ENCODE peak calls at places on chromosomes 2 and 18, in seven cellular contexts. O is HepG2, N is sigmoid colon, L is upper lobe of left lung, W is stomach, Z is K562, J is H1. T is an unnamed sample.

GRCh38 chr2:152062130-152063091 is 36.4 kb downstream of the CACNB4 start:
- DNase-seq in J (no peak), N (peak; percentile 74), L (no peak), O (no peak), Z (no peak), W (no peak), T (peak; percentile 74)

GRCh38 chr2:220166616-220167015 is 539.2 kb downstream of the SLC4A3 start:
- DNase-seq in O (no peak), L (no peak), Z (no peak), W (no peak), J (no peak), N (no peak), T (no peak)

GRCh38 chr2:25497862-25498407 is 156.2 kb upstream of the DNMT3A start:
- DNase-seq in N (no peak), O (no peak), W (no peak), Z (no peak), J (no peak), L (no peak), T (no peak)

GRCh38 chr18:73366713-73367112 is 498.9 kb upstream of the NETO1 start:
- DNase-seq in N (no peak), Z (no peak), W (no peak), J (no peak), O (no peak), L (no peak), T (no peak)

GRCh38 chr2:153543639-153544071 is 65.1 kb upstream of the RPRM start:
- DNase-seq in L (no peak), N (no peak), O (no peak), W (no peak), J (no peak), Z (no peak), T (no peak)

GRCh38 chr2:2881507-2881906 is 496.1 kb downstream of the EIPR1 start:
- DNase-seq in Z (no peak), J (no peak), L (no peak), W (no peak), O (no peak), N (no peak), T (no peak)

GRCh38 chr2:214169736-214170135 is 241.1 kb upstream of the VWC2L start:
- DNase-seq in O (no peak), L (no peak), N (no peak), W (no peak), Z (no peak), J (no peak), T (no peak)

GRCh38 chr2:240498171-240498957 is 59.4 kb downstream of the ANKMY1 start:
- DNase-seq in W (no peak), O (no peak), Z (no peak), J (no peak), L (no peak), N (no peak), T (no peak)

GRCh38 chr18:21955757-21956652 is 213.4 kb upstream of the GATA6 start:
- DNase-seq in Z (peak; percentile 81), J (peak; percentile 87), O (peak; percentile 54), N (peak; percentile 79), L (peak; percentile 73), W (peak; percentile 91), T (peak; percentile 86)

GRCh38 chr2:44598731-44599529 is 237.2 kb downstream of the CAMKMT start:
- DNase-seq in N (no peak), W (no peak), L (no peak), Z (no peak), J (no peak), O (no peak), T (no peak)

GRCh38 chr2:8002765-8003393 is 679.0 kb upstream of the ID2 start:
- DNase-seq in J (no peak), N (no peak), W (no peak), Z (no peak), L (no peak), O (no peak), T (no peak)

GRCh38 chr2:237673130-237673921 is 45.9 kb downstream of the LRRFIP1 start:
- DNase-seq in W (peak; percentile 68), N (peak; percentile 79), L (peak; percentile 82), J (no peak), Z (peak; percentile 60), O (peak; percentile 74), T (peak; percentile 91)

GRCh38 chr2:64173156-64174135 is 29.2 kb upstream of the PELI1 start:
- DNase-seq in J (no peak), L (no peak), N (no peak), Z (no peak), W (no peak), O (no peak), T (no peak)

GRCh38 chr2:238771639-238772038 is 76.2 kb upstream of the TWIST2 start:
- DNase-seq in O (no peak), J (no peak), Z (no peak), W (no peak), L (no peak), N (no peak), T (no peak)

GRCh38 chr2:226270279-226270678 is 529.3 kb downstream of the IRS1 start:
- DNase-seq in O (no peak), J (no peak), N (no peak), Z (no peak), L (no peak), W (no peak), T (no peak)

GRCh38 chr2:85716346-85716880 is 22.3 kb downstream of the GNLY start:
- DNase-seq in W (no peak), N (no peak), Z (no peak), L (peak; percentile 35), J (no peak), O (no peak), T (no peak)

GRCh38 chr2:100800910-100801309 is 19.0 kb upstream of the NPAS2 start:
- DNase-seq in J (no peak), N (no peak), W (no peak), L (no peak), O (no peak), Z (no peak), T (no peak)
- TF ChIP-seq POLR2AphosphoS5 in J (no peak), N (no peak), W (no peak), L (no peak), O (no peak), Z (no peak), T (no peak)

GRCh38 chr2:30234180-30234971 is 3.0 kb downstream of the LBH start:
- DNase-seq in L (no peak), N (peak; percentile 77), J (no peak), Z (no peak), O (peak; percentile 12), W (peak; percentile 35), T (peak; percentile 58)

GRCh38 chr2:30233142-30233961 is 2.0 kb downstream of the LBH start:
- DNase-seq in N (no peak), O (no peak), Z (no peak), J (no peak), W (peak; percentile 13), L (no peak), T (peak; percentile 39)

GRCh38 chr2:30236591-30237245 is 5.4 kb downstream of the LBH start:
- DNase-seq in Z (no peak), O (no peak), J (no peak), W (peak; percentile 20), L (no peak), N (peak; percentile 60), T (peak; percentile 34)

GRCh38 chr2:30235859-30236535 is 4.7 kb downstream of the LBH start:
- DNase-seq in O (no peak), W (peak; percentile 3), J (no peak), N (peak; percentile 55), Z (no peak), L (no peak), T (no peak)

DNA sequence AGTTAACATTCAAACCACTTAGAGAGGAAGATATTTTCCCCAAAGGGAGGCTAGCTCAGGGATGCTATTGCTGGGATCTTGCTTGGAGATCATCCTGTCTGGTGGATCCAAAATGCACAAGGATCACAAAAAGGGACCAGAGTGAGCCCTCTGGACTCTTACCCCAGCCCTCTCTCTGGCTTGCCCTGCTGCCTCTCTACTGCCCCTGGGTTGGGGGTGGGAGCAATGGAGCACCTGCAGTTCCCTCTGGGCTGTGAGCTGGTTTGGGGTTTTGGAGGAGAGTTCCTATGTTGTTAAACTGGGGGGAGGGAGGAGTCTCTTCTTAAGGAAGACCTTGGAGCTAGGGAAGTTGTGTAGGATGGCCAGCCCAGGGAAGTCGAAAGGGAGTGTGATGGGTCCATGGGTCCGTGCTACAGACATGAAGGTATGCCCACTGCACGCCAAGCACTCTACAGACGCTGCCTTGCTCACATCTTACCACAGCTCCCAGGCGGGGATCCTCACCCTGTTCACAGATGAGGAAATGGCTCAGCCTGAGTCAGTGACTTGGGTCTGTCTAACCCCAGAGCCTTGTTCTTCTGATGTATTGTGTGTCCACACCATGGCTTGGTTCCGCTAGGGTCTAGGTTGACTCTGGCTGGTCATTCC is 3.8 kb downstream of the LBH start:
- DNase-seq in W (peak; percentile 24), N (peak; percentile 62), J (no peak), Z (no peak), L (no peak), O (no peak), T (peak; percentile 57)
- TF ChIP-seq EP300 in W (no peak), N (no peak), J (no peak), Z (no peak), L (no peak), O (no peak), T (no peak)

GRCh38 chr2:215413974-215414373 is 21.9 kb downstream of the FN1 start:
- DNase-seq in J (no peak), W (no peak), O (no peak), N (no peak), L (no peak), Z (no peak), T (no peak)

GRCh38 chr2:215409331-215410127 is 26.3 kb downstream of the FN1 start:
- DNase-seq in W (no peak), O (no peak), Z (no peak), L (no peak), J (no peak), N (no peak), T (no peak)

GRCh38 chr2:215413484-215413777 is 22.4 kb downstream of the FN1 start:
- DNase-seq in N (no peak), J (no peak), L (no peak), W (no peak), O (no peak), Z (no peak), T (no peak)

GRCh38 chr2:215411941-215412743 is 23.7 kb downstream of the FN1 start:
- DNase-seq in L (no peak), W (no peak), N (no peak), O (no peak), J (no peak), Z (no peak), T (no peak)

GRCh38 chr2:215410932-215411285 is 25.0 kb downstream of the FN1 start:
- DNase-seq in J (no peak), L (no peak), N (no peak), O (peak; percentile 57), W (no peak), Z (no peak), T (no peak)
- TF ChIP-seq POLR2AphosphoS5 in J (no peak), L (no peak), N (no peak), O (no peak), W (peak; percentile 59), Z (no peak), T (no peak)

DNA sequence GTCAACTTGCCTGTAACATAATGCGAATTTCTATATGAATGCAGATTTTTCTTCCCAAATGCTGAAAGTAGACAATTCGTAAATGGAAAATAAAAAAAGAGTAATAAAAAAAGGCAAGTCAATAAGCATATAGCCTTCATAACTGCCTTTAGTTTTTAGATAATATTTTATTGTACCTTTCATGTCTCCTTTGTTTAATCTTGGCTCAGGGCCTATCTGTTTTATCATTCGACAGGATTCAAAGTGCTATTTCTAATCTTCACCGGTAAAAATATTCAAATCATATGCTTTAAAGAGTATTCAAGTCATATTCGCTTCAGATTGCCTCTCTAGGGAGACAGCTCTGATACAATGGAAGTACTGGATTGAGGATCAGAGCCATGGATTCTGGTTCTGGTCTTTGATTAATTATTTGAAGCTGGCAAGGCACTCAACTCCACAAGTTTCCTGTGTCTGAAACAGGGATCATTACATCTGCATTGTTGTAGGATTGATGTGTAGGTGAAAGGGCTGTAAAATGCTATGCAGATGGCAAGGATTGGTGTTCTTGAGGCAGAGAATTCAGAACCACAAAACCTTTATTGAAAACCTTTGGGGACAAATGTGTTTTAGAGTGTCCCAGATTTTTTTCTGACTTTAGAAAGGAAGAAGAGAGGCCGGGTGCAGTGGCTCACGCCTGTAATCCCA is 84.2 kb upstream of the RAPH1 start:
- DNase-seq in O (no peak), W (no peak), N (no peak), J (no peak), L (no peak), Z (no peak), T (no peak)
- TF ChIP-seq EP300 in O (no peak), W (no peak), N (no peak), J (no peak), L (no peak), Z (no peak), T (no peak)

T was measured in suprapubic skin.